ENCODE peak calls at places on chromosomes 5 and 9, in four cellular contexts. S is WTC11, O is K562, F is HepG2. D is an unnamed sample.

GRCh38 chr9:98064623-98065392 is 8.3 kb downstream of the NANS start:
- DNase-seq in S (no peak), O (no peak), F (no peak), D (no peak)

GRCh38 chr5:126268697-126269315 is 154.4 kb upstream of the GRAMD2B start:
- DNase-seq in S (no peak), O (no peak), F (no peak), D (no peak)

GRCh38 chr9:114560956-114561355 is 26.6 kb upstream of the ATP6V1G1 start:
- DNase-seq in S (no peak), O (no peak), F (no peak), D (no peak)

GRCh38 chr9:98432960-98433359 is 177.5 kb upstream of the TBC1D2 start:
- DNase-seq in S (no peak), O (no peak), F (no peak), D (no peak)

GRCh38 chr5:137078171-137078665 is 420.9 kb downstream of the SPOCK1 start:
- DNase-seq in S (no peak), O (no peak), F (no peak), D (peak)

GRCh38 chr5:84430863-84431663 is 46.4 kb upstream of the EDIL3 start:
- DNase-seq in S (no peak), O (no peak), F (no peak), D (no peak)

GRCh38 chr5:173809014-173809413 is 79.1 kb upstream of the CPEB4 start:
- DNase-seq in S (no peak), O (no peak), F (no peak), D (no peak)

GRCh38 chr5:165497707-165498106 is 1992.3 kb downstream of the MAT2B start:
- DNase-seq in S (peak), O (peak), F (no peak), D (peak)

GRCh38 chr5:12322042-12322441 is 417.8 kb upstream of the CTNND2 start:
- DNase-seq in S (no peak), O (no peak), F (no peak), D (no peak)

GRCh38 chr9:79617395-79617794 is 45.6 kb downstream of the TLE4 start:
- DNase-seq in S (no peak), O (no peak), F (no peak), D (no peak)

GRCh38 chr5:180082633-180083420 is 11.3 kb upstream of the RNF130 start:
- DNase-seq in S (peak), O (no peak), F (no peak), D (no peak)

GRCh38 chr9:73515216-73515615 is 363.6 kb downstream of the ANXA1 start:
- DNase-seq in S (no peak), O (no peak), F (no peak), D (no peak)

GRCh38 chr5:179780343-179780742 is 13.4 kb upstream of the LTC4S start:
- DNase-seq in S (no peak), O (no peak), F (no peak), D (no peak)

GRCh38 chr9:122095010-122095767 is 2.1 kb upstream of the TTLL11 start:
- DNase-seq in S (peak), O (peak), F (peak), D (peak)

GRCh38 chr9:121895836-121896544 is 197.1 kb downstream of the TTLL11 start:
- DNase-seq in S (no peak), O (no peak), F (peak), D (peak)

GRCh38 chr5:151598556-151598955 is 7.4 kb upstream of the FAT2 start:
- DNase-seq in S (no peak), O (no peak), F (no peak), D (no peak)

GRCh38 chr5:74303575-74303974 is 337.0 kb downstream of the ENC1 start:
- DNase-seq in S (no peak), O (no peak), F (no peak), D (no peak)
- TF ChIP-seq NR3C1 in S (no peak), O (no peak), F (no peak), D (no peak)

GRCh38 chr5:53917095-53917494 is 356.7 kb downstream of the NDUFS4 start:
- DNase-seq in S (no peak), O (no peak), F (no peak), D (peak)
- TF ChIP-seq NR3C1 in S (no peak), O (no peak), F (no peak), D (no peak)

DNA sequence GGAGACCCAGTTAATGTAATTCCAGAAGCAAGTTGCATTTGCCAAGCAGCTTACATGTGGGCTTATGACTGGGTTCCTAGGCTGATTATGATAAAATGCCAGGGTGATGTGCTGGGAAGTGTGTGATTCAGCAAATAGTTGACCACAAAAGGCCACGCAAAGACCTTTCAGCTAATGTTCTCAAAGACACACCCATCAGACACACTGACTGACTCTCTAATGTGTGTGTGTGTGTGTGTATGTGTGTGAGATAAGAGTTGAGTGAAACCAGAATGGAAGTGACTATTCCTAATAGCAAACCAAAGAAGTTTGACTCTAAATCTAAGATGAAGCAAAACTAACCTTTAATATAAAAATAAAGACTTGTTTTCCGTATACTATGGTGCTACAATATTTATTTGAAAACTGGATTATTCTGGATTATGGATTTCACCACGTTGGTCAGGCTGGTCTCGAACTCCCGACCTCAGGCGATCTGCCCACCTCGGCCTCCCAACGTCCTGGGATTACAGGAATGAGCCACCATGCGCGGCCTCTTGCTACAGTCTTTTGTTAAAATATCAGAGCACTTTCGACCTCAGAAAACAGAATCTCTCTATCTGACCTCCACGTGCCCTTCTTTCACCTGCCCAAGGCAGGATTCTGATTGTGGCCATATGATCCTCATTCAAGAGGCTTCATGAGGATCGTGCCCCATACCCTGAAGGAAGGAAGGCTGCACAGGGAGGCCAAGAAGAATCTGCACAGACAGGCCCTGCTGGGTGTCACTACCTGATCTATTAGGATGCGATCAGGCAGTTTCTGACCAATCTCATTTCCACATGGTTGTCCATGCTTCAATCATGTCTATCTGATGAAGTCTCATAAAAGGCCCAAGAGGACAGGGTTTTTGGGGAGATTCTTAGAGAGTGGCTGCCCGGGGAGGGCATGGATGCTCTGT is 75.6 kb downstream of the USP20 start:
- DNase-seq in S (no peak), O (peak), F (no peak), D (peak)
- TF ChIP-seq NR3C1 in S (no peak), O (no peak), F (no peak), D (no peak)

GRCh38 chr9:109973336-109973735 is 193.3 kb downstream of the PALM2AKAP2 start:
- DNase-seq in S (no peak), O (no peak), F (no peak), D (no peak)

GRCh38 chr9:109975574-109976327 is 195.8 kb downstream of the PALM2AKAP2 start:
- DNase-seq in S (no peak), O (no peak), F (no peak), D (no peak)

GRCh38 chr9:109974918-109975276 is 194.9 kb downstream of the PALM2AKAP2 start:
- DNase-seq in S (no peak), O (no peak), F (no peak), D (no peak)

GRCh38 chr9:109976328-109976702 is 196.3 kb downstream of the PALM2AKAP2 start:
- DNase-seq in S (no peak), O (no peak), F (no peak), D (no peak)

GRCh38 chr9:109974143-109974917 is 194.3 kb downstream of the PALM2AKAP2 start:
- DNase-seq in S (no peak), O (no peak), F (no peak), D (no peak)
- TF ChIP-seq NR3C1 in S (no peak), O (no peak), F (no peak), D (no peak)